ENCODE peak calls at places on chromosomes 1 and 21, in nine cellular contexts. O, Y, L, U, A, G, V, T and R are unnamed samples.

GRCh38 chr1:160884579-160884978 is 401 bp downstream of the ITLN1 start:
- DNase-seq in O (no peak), Y (no peak), L (no peak), U (no peak), A (no peak), G (peak), V (no peak), T (no peak), R (no peak)

GRCh38 chr1:224615861-224616760 is at the start of gene CNIH3:
- DNase-seq in O (peak), Y (peak), L (peak), U (peak), A (peak), G (peak), V (peak), T (no peak), R (peak)

GRCh38 chr1:205783904-205784303 is 8.6 kb upstream of the RAB29 start:
- DNase-seq in O (no peak), Y (peak), L (peak), U (peak), A (peak), G (no peak), V (peak), T (no peak), R (peak)

GRCh38 chr21:43921979-43922945 is 57.2 kb downstream of the AGPAT3 start:
- DNase-seq in O (no peak), Y (no peak), L (no peak), U (peak), A (peak), G (no peak), V (no peak), T (peak), R (peak)

GRCh38 chr1:173867141-173867752 is 542 bp downstream of the GAS5 start:
- DNase-seq in O (no peak), Y (no peak), L (no peak), U (no peak), A (no peak), G (no peak), V (no peak), T (peak), R (no peak)

GRCh38 chr1:29514361-29515187 is 278.3 kb downstream of the PTPRU start:
- DNase-seq in O (no peak), Y (no peak), L (no peak), U (no peak), A (no peak), G (no peak), V (no peak), T (no peak), R (no peak)

GRCh38 chr1:167617100-167617949 is 12.7 kb upstream of the RCSD1 start:
- DNase-seq in O (no peak), Y (peak), L (no peak), U (peak), A (peak), G (peak), V (no peak), T (no peak), R (no peak)

GRCh38 chr1:5495596-5496410 is 496.4 kb downstream of the NPHP4 start:
- DNase-seq in O (no peak), Y (no peak), L (no peak), U (no peak), A (no peak), G (no peak), V (no peak), T (no peak), R (no peak)

GRCh38 chr21:44413566-44414290 is 41.6 kb upstream of the LRRC3 start:
- DNase-seq in O (no peak), Y (no peak), L (no peak), U (no peak), A (no peak), G (no peak), V (no peak), T (no peak), R (no peak)

GRCh38 chr1:224205438-224205840 is 22.4 kb downstream of the DEGS1 start:
- DNase-seq in O (peak), Y (no peak), L (no peak), U (peak), A (peak), G (no peak), V (peak), T (no peak), R (peak)

GRCh38 chr1:39102537-39103320 is 76.6 kb downstream of the NDUFS5 start:
- DNase-seq in O (peak), Y (no peak), L (peak), U (peak), A (peak), G (peak), V (peak), T (no peak), R (peak)

GRCh38 chr1:113153116-113153803 is 80.3 kb downstream of the LRIG2 start:
- DNase-seq in O (no peak), Y (no peak), L (no peak), U (peak), A (peak), G (no peak), V (peak), T (no peak), R (no peak)

GRCh38 chr1:223628233-223628632 is 37.3 kb downstream of the CAPN8 start:
- DNase-seq in O (no peak), Y (peak), L (no peak), U (peak), A (peak), G (peak), V (peak), T (peak), R (peak)

GRCh38 chr1:174877208-174877673 is 122.5 kb upstream of the CACYBP start:
- DNase-seq in O (no peak), Y (no peak), L (no peak), U (no peak), A (peak), G (no peak), V (peak), T (no peak), R (no peak)

GRCh38 chr1:22111620-22112019 is 31.3 kb downstream of the WNT4 start:
- DNase-seq in O (no peak), Y (no peak), L (peak), U (peak), A (peak), G (no peak), V (peak), T (no peak), R (peak)

GRCh38 chr1:76867342-76868130 is at the start of gene ST6GALNAC5:
- DNase-seq in O (no peak), Y (no peak), L (peak), U (peak), A (peak), G (peak), V (no peak), T (peak), R (peak)

GRCh38 chr1:94020764-94021579 is 100.0 kb downstream of the ABCA4 start:
- DNase-seq in O (peak), Y (no peak), L (peak), U (peak), A (peak), G (peak), V (peak), T (no peak), R (peak)

GRCh38 chr1:37240897-37241296 is 206.6 kb upstream of the GRIK3 start:
- DNase-seq in O (no peak), Y (no peak), L (no peak), U (no peak), A (no peak), G (peak), V (no peak), T (no peak), R (no peak)

GRCh38 chr1:18599096-18599495 is 31.6 kb upstream of the PAX7 start:
- DNase-seq in O (no peak), Y (no peak), L (no peak), U (no peak), A (no peak), G (peak), V (peak), T (no peak), R (no peak)

GRCh38 chr1:169853335-169853734 is 40.4 kb downstream of the SCYL3 start:
- DNase-seq in O (no peak), Y (no peak), L (no peak), U (no peak), A (no peak), G (no peak), V (no peak), T (no peak), R (no peak)

GRCh38 chr1:172837816-172838680 is 179.1 kb downstream of the FASLG start:
- DNase-seq in O (peak), Y (no peak), L (no peak), U (no peak), A (peak), G (no peak), V (peak), T (no peak), R (peak)

DNA sequence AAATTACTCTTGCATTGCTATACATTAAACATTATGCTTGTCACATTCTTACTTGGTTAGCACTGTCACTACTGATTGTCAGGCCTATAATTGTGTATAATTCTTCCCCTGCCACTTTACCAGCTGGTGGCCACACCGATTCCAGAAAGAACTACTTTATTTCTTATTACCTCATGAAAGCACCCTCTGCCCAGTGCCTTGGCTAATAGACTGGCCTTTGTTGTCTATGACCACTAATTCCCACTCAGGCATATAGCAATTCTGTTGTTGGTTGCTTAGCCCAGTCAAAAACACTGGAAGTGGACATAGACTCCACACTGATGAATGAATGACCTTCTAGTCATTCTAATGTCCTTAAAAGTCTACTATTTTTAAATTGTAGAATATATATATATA is 35.6 kb downstream of the MRPL39 start:
- DNase-seq in O (no peak), Y (no peak), L (no peak), U (no peak), A (no peak), G (no peak), V (no peak), T (no peak), R (no peak)
- H3K4me3 ChIP-seq in O (no peak), Y (no peak), L (no peak), U (no peak), A (no peak), G (no peak), V (no peak), T (no peak), R (no peak)

GRCh38 chr1:219317762-219318353 is 144.2 kb downstream of the LYPLAL1 start:
- DNase-seq in O (no peak), Y (no peak), L (no peak), U (peak), A (peak), G (peak), V (no peak), T (no peak), R (no peak)
- TF ChIP-seq CTCF in O (no peak), Y (no peak), L (peak), U (peak), A (no peak), G (peak), V (peak), T (no peak), R (no peak)

GRCh38 chr1:11984559-11984958 is 4.3 kb downstream of the MFN2 start:
- DNase-seq in O (no peak), Y (no peak), L (no peak), U (no peak), A (no peak), G (no peak), V (no peak), T (no peak), R (no peak)
- H3K4me3 ChIP-seq in O (no peak), Y (peak), L (no peak), U (no peak), A (no peak), G (no peak), V (no peak), T (no peak), R (no peak)

DNA sequence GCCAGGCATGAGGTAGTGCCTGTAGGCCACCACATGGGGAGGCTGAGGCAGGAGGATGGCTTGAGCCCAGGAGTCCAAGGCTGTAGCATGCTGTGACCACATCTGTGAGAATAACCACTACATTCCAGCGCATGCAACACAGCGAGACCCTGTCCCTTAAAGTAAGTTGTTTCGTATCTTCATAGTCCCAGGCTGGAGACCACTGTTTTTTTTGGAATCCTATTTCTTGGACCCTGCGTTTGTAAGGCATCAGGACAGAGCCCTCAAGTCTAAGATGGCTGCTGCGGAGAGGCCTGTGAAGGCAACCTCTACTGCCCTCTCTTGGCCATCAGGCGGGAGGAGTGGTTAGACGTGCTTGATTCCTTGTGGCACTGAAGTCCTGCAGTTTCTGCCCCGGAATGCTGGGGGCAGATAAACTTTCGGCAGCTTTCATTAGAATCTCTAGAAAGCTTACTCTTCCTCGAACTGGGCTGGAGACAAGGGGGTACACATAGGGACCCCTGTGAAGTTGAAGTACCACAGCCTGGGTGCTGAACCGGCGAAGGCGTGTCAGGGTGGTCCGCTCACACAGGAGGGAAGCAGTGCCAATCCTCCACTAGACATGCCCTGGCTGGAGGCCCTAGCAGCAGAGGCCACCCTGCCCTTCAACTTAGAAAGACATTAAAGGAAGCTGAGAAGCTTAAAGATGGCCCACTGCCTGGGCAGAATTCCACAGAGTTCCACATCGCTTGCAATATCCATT is 36.6 kb downstream of the RABIF start:
- DNase-seq in O (peak), Y (no peak), L (no peak), U (peak), A (peak), G (peak), V (peak), T (no peak), R (peak)
- TF ChIP-seq CTCF in O (peak), Y (no peak), L (peak), U (peak), A (peak), G (peak), V (peak), T (no peak), R (peak)

DNA sequence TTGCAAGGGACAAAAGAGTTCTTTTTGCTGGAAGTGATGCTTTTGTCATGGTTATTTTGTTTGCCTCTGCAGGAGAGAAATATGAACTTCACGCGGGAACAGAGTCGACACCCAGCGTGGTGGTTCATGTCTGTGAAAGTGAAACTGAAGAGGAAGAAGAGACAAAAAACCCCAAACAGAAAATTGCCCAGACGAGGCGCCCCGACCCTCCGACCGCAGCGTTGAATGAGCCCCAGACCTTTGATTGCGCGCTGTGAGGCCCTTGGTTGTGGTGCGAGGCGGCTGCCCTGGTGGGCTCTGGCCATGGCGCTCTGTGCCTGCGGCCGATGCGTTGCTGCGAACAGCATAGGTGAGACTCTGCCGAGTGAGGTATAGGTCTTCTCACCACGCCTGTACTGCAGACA is 20.9 kb upstream of the NCMAP start:
- DNase-seq in O (no peak), Y (no peak), L (no peak), U (no peak), A (no peak), G (peak), V (no peak), T (no peak), R (no peak)
- H3K4me3 ChIP-seq in O (no peak), Y (peak), L (no peak), U (no peak), A (no peak), G (peak), V (no peak), T (no peak), R (no peak)

DNA sequence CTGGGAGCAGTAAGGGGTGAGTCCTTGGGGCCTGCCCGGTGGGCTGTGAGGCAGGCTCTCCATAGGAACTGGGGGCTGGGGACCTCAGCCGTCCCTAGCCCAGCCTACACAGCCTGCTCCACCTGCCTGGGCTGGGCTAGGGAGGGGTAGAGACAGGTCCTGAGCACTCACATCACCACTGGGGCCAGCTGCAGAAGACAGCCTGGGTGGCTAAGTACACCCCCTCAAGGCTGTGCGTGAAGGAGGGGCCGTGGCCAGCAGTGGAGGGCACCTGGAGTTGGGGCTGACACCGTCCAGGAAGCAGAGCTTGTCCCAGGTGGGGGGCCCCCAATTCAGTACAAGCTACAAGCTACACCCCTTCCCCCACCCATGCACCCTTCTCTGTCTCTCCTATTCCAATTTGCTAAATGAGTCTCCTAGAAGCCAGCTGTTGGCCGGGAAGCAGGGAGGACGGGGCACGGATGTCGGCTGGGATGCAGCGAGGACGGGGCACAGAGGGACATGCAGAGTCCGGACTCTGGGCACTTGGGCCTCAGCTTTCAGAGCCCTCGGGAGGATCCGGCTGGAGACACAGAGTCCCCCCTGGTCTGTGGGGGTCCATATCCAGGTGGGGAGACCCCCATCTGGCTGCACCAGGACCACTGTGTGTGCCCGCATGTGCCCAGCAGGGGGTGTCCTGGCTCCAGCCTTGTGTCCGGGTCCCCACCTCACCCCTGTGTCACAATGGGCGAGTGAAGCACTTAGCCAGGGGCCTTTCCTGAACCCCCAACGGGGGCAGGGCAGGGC is 1.8 kb downstream of the ISG15 start:
- DNase-seq in O (no peak), Y (no peak), L (no peak), U (no peak), A (no peak), G (peak), V (no peak), T (no peak), R (no peak)
- TF ChIP-seq CTCF in O (peak), Y (peak), L (peak), U (peak), A (peak), G (peak), V (peak), T (no peak), R (no peak)